ENCODE peak calls at places on chromosome 2, in nine cellular contexts. A is small intestine; W is breast epithelium; G is endodermal cell; X is astrocyte; Q is lung; Y is thyroid gland; N is naive thymus-derived CD4-positive, alpha-beta T cell; O is Caco-2. R is an unnamed sample. For H3K4me1, the result is how much of the 10 kb centered on the place peaks cover.

GRCh38 chr2:241637233-241638062 is at the start of gene ATG4B:
- DNase-seq in W (peak), Q (peak), O (peak), X (peak), G (peak), N (peak), A (peak), Y (peak), R (peak)

GRCh38 chr2:213306320-213306942 is 22.2 kb downstream of the SPAG16 start:
- DNase-seq in N (no peak), O (no peak), A (peak), W (no peak), G (no peak), Q (no peak), Y (peak), X (peak), R (peak)

GRCh38 chr2:240526521-240526920 is 31.3 kb downstream of the ANKMY1 start:
- DNase-seq in X (no peak), Y (no peak), O (no peak), W (peak), G (peak), A (no peak), N (no peak), Q (no peak), R (no peak)

GRCh38 chr2:192645811-192646598 is 451.3 kb upstream of the TMEFF2 start:
- DNase-seq in O (no peak), W (no peak), X (no peak), G (no peak), A (no peak), Y (no peak), N (no peak), Q (no peak), R (no peak)

GRCh38 chr2:603869-604268 is 73.3 kb downstream of the TMEM18 start:
- DNase-seq in N (no peak), Y (no peak), O (no peak), G (peak), A (no peak), W (no peak), Q (no peak), X (no peak), R (no peak)

GRCh38 chr2:232325324-232326273 is 53.0 kb upstream of the ALPP start:
- DNase-seq in N (peak), X (no peak), A (peak), W (no peak), Q (peak), G (peak), Y (peak), O (peak), R (peak)

GRCh38 chr2:59425292-59425691 is 1128.2 kb downstream of the BCL11A start:
- DNase-seq in W (no peak), O (no peak), N (no peak), Y (no peak), A (no peak), Q (no peak), G (no peak), X (no peak), R (no peak)

GRCh38 chr2:30250421-30250820 is 19.1 kb downstream of the LBH start:
- DNase-seq in Q (no peak), X (no peak), A (no peak), G (no peak), Y (no peak), O (no peak), N (no peak), W (no peak), R (no peak)

GRCh38 chr2:189347540-189347939 is 93.7 kb upstream of the WDR75 start:
- DNase-seq in A (peak), W (no peak), Q (no peak), Y (peak), X (peak), O (peak), N (peak), G (no peak), R (peak)

GRCh38 chr2:75622500-75622899 is 24.1 kb upstream of the MRPL19 start:
- DNase-seq in W (no peak), A (no peak), O (no peak), Q (no peak), N (no peak), X (no peak), G (peak), Y (no peak), R (no peak)

GRCh38 chr2:136025057-136025973 is 39.9 kb upstream of the DARS1 start:
- DNase-seq in G (peak), X (peak), A (peak), N (peak), Y (peak), W (peak), O (no peak), Q (peak), R (peak)

GRCh38 chr2:71254078-71254477 is 27.2 kb upstream of the PAIP2B start:
- DNase-seq in G (no peak), N (no peak), O (no peak), X (no peak), W (no peak), Q (no peak), A (no peak), Y (no peak), R (no peak)

GRCh38 chr2:15647622-15648590 is 56.2 kb downstream of the DDX1 start:
- DNase-seq in A (no peak), O (no peak), G (no peak), X (no peak), Y (no peak), N (no peak), Q (no peak), W (no peak), R (no peak)

GRCh38 chr2:9941196-9941995 is 10.1 kb upstream of the GRHL1 start:
- DNase-seq in G (peak), N (no peak), A (no peak), O (peak), Q (no peak), Y (peak), X (peak), W (no peak), R (no peak)

GRCh38 chr2:27907547-27907946 is 17.0 kb downstream of the BABAM2 start:
- DNase-seq in A (no peak), Q (no peak), N (no peak), O (no peak), G (no peak), X (no peak), W (no peak), Y (no peak), R (no peak)

GRCh38 chr2:178177066-178177679 is 17.1 kb upstream of the OSBPL6 start:
- DNase-seq in A (peak), Q (no peak), X (peak), O (no peak), N (no peak), Y (no peak), W (no peak), G (no peak), R (no peak)

GRCh38 chr2:45457211-45457945 is 153.7 kb downstream of the SRBD1 start:
- DNase-seq in N (no peak), W (no peak), O (no peak), X (no peak), Y (no peak), A (no peak), Q (no peak), G (no peak), R (no peak)

GRCh38 chr2:134408791-134409190 is 154.9 kb downstream of the MGAT5 start:
- DNase-seq in X (peak), O (no peak), G (no peak), W (no peak), N (no peak), Q (no peak), Y (no peak), A (no peak), R (no peak)

GRCh38 chr2:203451011-203451410 is 84.1 kb downstream of the RAPH1 start:
- DNase-seq in Y (no peak), W (no peak), G (no peak), N (no peak), O (no peak), Q (no peak), A (no peak), X (peak), R (no peak)

GRCh38 chr2:71545572-71546274 is 92.4 kb downstream of the DYSF start:
- DNase-seq in Y (peak), X (peak), N (peak), G (peak), A (peak), W (peak), O (peak), Q (no peak), R (peak)

GRCh38 chr2:201795608-201796477 is 10.5 kb upstream of the CDK15 start:
- DNase-seq in Y (no peak), G (peak), Q (no peak), N (no peak), W (no peak), A (peak), O (no peak), X (peak), R (peak)

GRCh38 chr2:33363599-33364300 is 112.7 kb upstream of the RASGRP3 start:
- DNase-seq in Q (no peak), N (no peak), A (no peak), Y (no peak), G (no peak), O (no peak), W (no peak), X (peak), R (no peak)

GRCh38 chr2:237134321-237134720 is 48.6 kb downstream of the COPS8 start:
- DNase-seq in W (no peak), G (peak), N (no peak), A (no peak), Q (peak), Y (no peak), O (no peak), X (no peak), R (no peak)

GRCh38 chr2:24276349-24276899 is 83.9 kb downstream of the ITSN2 start:
- DNase-seq in G (no peak), N (no peak), X (no peak), W (no peak), Y (no peak), O (no peak), A (peak), Q (no peak), R (no peak)

GRCh38 chr2:67526283-67526682 is 129.2 kb downstream of the ETAA1 start:
- DNase-seq in N (no peak), X (peak), O (no peak), Q (no peak), Y (no peak), G (no peak), W (no peak), A (no peak), R (no peak)

GRCh38 chr2:237722616-237723015 is 76.0 kb upstream of the RBM44 start:
- DNase-seq in Y (no peak), X (no peak), G (no peak), W (no peak), O (no peak), N (no peak), Q (no peak), A (no peak), R (no peak)

GRCh38 chr2:186274936-186275575 is 211.0 kb upstream of the ZC3H15 start:
- DNase-seq in W (no peak), O (no peak), A (no peak), Q (no peak), Y (no peak), N (no peak), G (peak), X (peak), R (no peak)

GRCh38 chr2:2791031-2791430 is 460.0 kb upstream of the MYT1L start:
- DNase-seq in X (no peak), N (no peak), Y (no peak), Q (no peak), G (no peak), W (no peak), O (no peak), A (no peak), R (no peak)

GRCh38 chr2:43737097-43737854 is 36.6 kb upstream of the DYNC2LI1 start:
- DNase-seq in Q (no peak), A (no peak), N (no peak), X (peak), G (peak), Y (no peak), O (no peak), W (no peak), R (no peak)

GRCh38 chr2:20074901-20075300 is 23.5 kb upstream of the LAPTM4A start:
- DNase-seq in N (no peak), Y (no peak), X (no peak), W (no peak), O (no peak), G (no peak), Q (no peak), A (no peak), R (no peak)

GRCh38 chr2:24021122-24021998 is 11.5 kb downstream of the MFSD2B start:
- DNase-seq in A (peak), N (no peak), O (no peak), Y (no peak), Q (no peak), X (no peak), W (no peak), G (peak), R (no peak)

GRCh38 chr2:168348076-168348475 is 100.7 kb upstream of the STK39 start:
- DNase-seq in A (peak), W (no peak), O (peak), X (peak), Y (peak), Q (no peak), N (no peak), G (peak), R (peak)

GRCh38 chr2:125638345-125638744 is 1017.6 kb upstream of the GYPC start:
- DNase-seq in X (no peak), A (no peak), O (no peak), W (no peak), Q (no peak), G (no peak), N (no peak), Y (no peak), R (no peak)

DNA sequence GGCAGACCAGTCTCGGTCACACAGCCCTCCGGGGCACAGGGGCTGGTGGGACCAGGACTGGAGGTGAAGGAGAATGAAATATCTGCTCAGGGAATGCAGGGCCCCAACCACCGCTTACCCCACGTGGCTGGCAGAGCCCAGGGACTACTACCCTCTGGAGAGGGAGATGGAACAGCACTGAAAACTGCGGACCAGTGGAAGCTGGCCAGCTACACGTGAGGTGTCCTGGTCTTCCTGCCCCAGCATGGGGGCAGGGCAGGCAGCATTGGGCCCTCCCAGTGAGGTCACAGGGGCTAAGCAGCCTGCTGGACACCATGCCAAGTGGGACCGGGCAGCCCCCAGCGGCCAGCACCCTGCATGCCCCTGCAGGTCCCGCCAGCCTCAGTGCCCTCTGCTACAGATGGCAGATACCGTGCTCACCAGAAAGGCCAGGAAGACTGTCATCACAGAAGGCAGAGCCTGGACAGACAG is 173.7 kb downstream of the HDAC4 start:
- DNase-seq in W (no peak), O (no peak), Y (no peak), A (no peak), X (no peak), N (no peak), Q (no peak), G (no peak), R (peak)
- H3K4me1 ChIP-seq in W (under half), O (under half), Y (under half), A (under half), X (under half), N (under half), Q (under half), G (under half), R (half or more)

GRCh38 chr2:151716721-151717120 is 17.6 kb downstream of the NEB start:
- DNase-seq in X (peak), Y (no peak), Q (no peak), N (no peak), A (no peak), W (no peak), G (no peak), O (no peak), R (no peak)

GRCh38 chr2:151721161-151721560 is 13.1 kb downstream of the NEB start:
- DNase-seq in N (no peak), A (no peak), Q (no peak), G (no peak), O (no peak), W (no peak), X (no peak), Y (no peak), R (peak)

GRCh38 chr2:151718796-151719195 is 15.5 kb downstream of the NEB start:
- DNase-seq in A (no peak), N (no peak), G (no peak), Q (no peak), Y (no peak), X (no peak), O (no peak), W (no peak), R (no peak)

GRCh38 chr2:151718247-151718646 is 16.0 kb downstream of the NEB start:
- DNase-seq in X (no peak), G (no peak), O (no peak), N (no peak), W (no peak), A (no peak), Q (no peak), Y (no peak), R (no peak)

DNA sequence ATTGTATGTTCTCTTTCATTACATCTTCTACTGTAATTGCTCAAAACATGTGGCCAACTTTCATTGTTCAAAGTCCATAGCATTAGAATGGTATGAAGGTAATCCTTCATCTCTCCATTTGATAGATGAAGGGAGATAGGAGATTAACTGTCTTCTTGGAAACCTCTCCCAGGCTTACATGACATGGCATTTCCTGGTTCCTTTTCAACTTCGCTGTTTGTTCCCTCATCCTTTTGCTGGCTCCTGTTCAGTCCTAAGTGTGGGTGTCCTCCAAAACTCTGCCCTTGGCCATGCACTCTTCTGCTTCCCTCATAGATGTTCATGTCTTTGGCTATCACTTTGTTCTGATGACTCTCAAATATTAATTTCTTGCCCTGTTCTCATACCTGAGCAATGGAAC is 13.8 kb downstream of the NEB start:
- DNase-seq in W (no peak), G (no peak), O (no peak), A (no peak), X (no peak), Y (no peak), N (no peak), Q (no peak), R (peak)
- H3K4me1 ChIP-seq in W (under half), G (under half), O (under half), A (under half), X (under half), Y (under half), N (under half), Q (under half), R (under half)

GRCh38 chr2:230797515-230798495 is 66.9 kb upstream of the ITM2C start:
- DNase-seq in O (no peak), Y (no peak), W (no peak), G (no peak), N (no peak), A (no peak), X (peak), Q (no peak), R (no peak)
- H3K4me1 ChIP-seq in O (under half), Y (under half), W (under half), G (under half), N (half or more), A (under half), X (under half), Q (under half), R (under half)

GRCh38 chr2:63850650-63851049 is 9.0 kb downstream of the UGP2 start:
- DNase-seq in G (no peak), X (no peak), Y (no peak), N (no peak), Q (no peak), O (no peak), W (no peak), A (peak), R (no peak)

GRCh38 chr2:63851912-63852311 is 10.2 kb downstream of the UGP2 start:
- DNase-seq in Y (no peak), N (no peak), G (no peak), A (no peak), W (no peak), Q (no peak), O (no peak), X (no peak), R (peak)

GRCh38 chr2:63853527-63854310 is 12.0 kb downstream of the UGP2 start:
- DNase-seq in A (no peak), Q (no peak), N (no peak), G (no peak), O (no peak), W (no peak), X (no peak), Y (no peak), R (peak)

GRCh38 chr2:63849381-63850203 is 7.9 kb downstream of the UGP2 start:
- DNase-seq in W (no peak), X (peak), G (peak), A (no peak), Y (no peak), O (no peak), N (no peak), Q (no peak), R (no peak)

GRCh38 chr2:63850204-63850571 is 8.5 kb downstream of the UGP2 start:
- DNase-seq in G (no peak), Q (no peak), N (no peak), Y (no peak), W (no peak), O (no peak), X (no peak), A (no peak), R (no peak)
- H3K4me1 ChIP-seq in G (under half), Q (under half), N (under half), Y (under half), W (under half), O (half or more), X (under half), A (under half), R (half or more)

GRCh38 chr2:85437488-85438290 is 19.2 kb downstream of the SH2D6 start:
- DNase-seq in N (peak), G (peak), X (peak), Q (peak), A (peak), W (peak), O (no peak), Y (peak), R (peak)
- H3K4me1 ChIP-seq in N (under half), G (under half), X (under half), Q (under half), A (under half), W (under half), O (under half), Y (half or more), R (under half)

DNA sequence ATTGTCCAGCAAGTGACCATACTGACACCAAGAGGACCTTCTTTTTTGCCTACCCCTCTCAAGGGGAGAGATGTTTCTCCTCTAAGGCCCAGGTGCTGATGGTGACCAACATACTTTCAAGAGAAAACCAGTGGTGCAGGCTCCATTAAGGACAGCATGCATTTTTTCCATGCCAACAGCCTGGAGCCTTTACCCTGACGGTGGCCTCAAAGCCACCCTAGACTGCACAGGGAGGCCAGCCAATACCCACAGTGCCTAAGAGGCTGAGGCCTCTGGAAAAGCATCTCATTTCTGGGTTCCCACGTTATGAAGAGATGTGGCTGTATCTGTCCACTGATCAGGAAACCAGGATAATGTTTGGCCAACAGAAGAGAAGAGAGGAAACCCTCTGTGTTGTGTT is 19.3 kb downstream of the SPRED2 start:
- DNase-seq in A (no peak), Q (no peak), N (no peak), G (no peak), X (no peak), O (no peak), W (no peak), Y (no peak), R (no peak)
- H3K4me1 ChIP-seq in A (under half), Q (under half), N (under half), G (under half), X (under half), O (under half), W (under half), Y (under half), R (under half)

GRCh38 chr2:101116348-101116747 is 34.8 kb downstream of the TBC1D8 start:
- DNase-seq in W (no peak), X (no peak), O (no peak), A (no peak), N (no peak), Q (no peak), Y (no peak), G (no peak), R (no peak)

GRCh38 chr2:101115664-101116063 is 35.5 kb downstream of the TBC1D8 start:
- DNase-seq in O (no peak), N (no peak), Q (no peak), X (no peak), W (no peak), G (no peak), A (no peak), Y (no peak), R (no peak)

GRCh38 chr2:101113441-101114267 is 37.5 kb downstream of the TBC1D8 start:
- DNase-seq in A (no peak), N (no peak), Q (no peak), X (no peak), Y (no peak), W (no peak), G (peak), O (no peak), R (no peak)

GRCh38 chr2:101114268-101114783 is 36.9 kb downstream of the TBC1D8 start:
- DNase-seq in O (no peak), Y (no peak), A (no peak), G (no peak), X (no peak), W (no peak), Q (no peak), N (no peak), R (no peak)

DNA sequence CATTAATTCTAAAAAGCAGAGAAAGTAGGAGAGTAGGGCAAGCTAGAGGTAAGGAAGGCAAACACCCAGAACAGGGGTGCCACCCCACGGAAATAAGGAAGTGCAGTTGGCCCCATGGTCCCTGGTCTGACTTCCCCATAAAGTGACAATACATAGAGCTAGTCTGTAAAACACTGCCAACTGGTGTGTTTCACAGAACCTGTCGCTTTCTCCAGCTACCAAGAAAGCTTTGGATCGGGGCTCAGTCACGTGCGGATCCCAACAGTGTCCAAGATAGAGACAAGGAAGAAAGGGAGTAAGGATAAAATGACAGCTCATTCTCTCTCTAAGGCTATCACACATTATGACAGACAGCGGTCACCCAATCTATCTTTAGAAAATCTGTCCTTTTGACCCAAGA is 36.4 kb downstream of the TBC1D8 start:
- DNase-seq in O (no peak), Y (no peak), G (no peak), N (no peak), A (peak), W (no peak), X (no peak), Q (no peak), R (peak)
- H3K4me1 ChIP-seq in O (under half), Y (under half), G (under half), N (under half), A (under half), W (under half), X (under half), Q (under half), R (under half)